ENCODE peak calls at places on chromosomes 16 and 17, in five cellular contexts. T is mesenchymal stem cell, N is IMR-90, D is mesendoderm, C is H9. W is an unnamed sample.
A peak's percentile ranks its signal among the peaks of the same experiment; 100 is the strongest.

GRCh38 chr17:65668211-65668610 is 106.8 kb upstream of the AXIN2 start:
- DNase-seq in D (no peak), T (no peak), C (no peak), N (no peak), W (no peak)

GRCh38 chr17:55845385-55845784 is 94.5 kb downstream of the PCTP start:
- DNase-seq in T (peak; percentile 34), C (peak; percentile 81), N (peak; percentile 20), D (peak; percentile 68), W (peak; percentile 62)

GRCh38 chr17:68771867-68772515 is 170.8 kb upstream of the FAM20A start:
- DNase-seq in D (peak; percentile 76), C (no peak), N (peak; percentile 75), T (peak; percentile 76), W (peak; percentile 24)

GRCh38 chr16:55035037-55035436 is 104.4 kb downstream of the IRX5 start:
- DNase-seq in D (peak; percentile 62), T (no peak), C (peak; percentile 66), N (no peak), W (peak; percentile 41)

GRCh38 chr17:30232015-30232821 is 3.3 kb downstream of the SLC6A4 start:
- DNase-seq in D (no peak), N (no peak), C (no peak), T (no peak), W (no peak)

GRCh38 chr16:48158296-48158695 is 2.5 kb upstream of the ABCC12 start:
- DNase-seq in N (peak; percentile 75), D (peak; percentile 60), T (peak; percentile 65), C (no peak), W (no peak)

GRCh38 chr17:3335876-3336275 is 37.7 kb upstream of the OR3A1 start:
- DNase-seq in C (no peak), N (no peak), D (peak; percentile 3), T (no peak), W (no peak)

GRCh38 chr17:6547336-6547735 is 9.0 kb downstream of the PITPNM3 start:
- DNase-seq in T (no peak), C (no peak), D (no peak), N (no peak), W (no peak)

GRCh38 chr16:4900036-4900435 is 36.9 kb downstream of the PPL start:
- DNase-seq in D (no peak), N (no peak), C (no peak), T (no peak), W (no peak)

GRCh38 chr16:68739964-68740627 is 3.0 kb downstream of the CDH1 start:
- DNase-seq in D (no peak), T (no peak), N (no peak), C (no peak), W (no peak)
- H3K4me2 ChIP-seq in D (no peak overlapping the region), T (peak overlapping the region; percentile 28), N (no peak overlapping the region), C (no peak overlapping the region), W (no peak overlapping the region)

GRCh38 chr17:77924757-77925336 is 33.7 kb upstream of the TNRC6C start:
- DNase-seq in C (peak; percentile 92), D (peak; percentile 69), N (peak; percentile 49), T (no peak), W (no peak)

GRCh38 chr17:77926144-77926543 is 32.4 kb upstream of the TNRC6C start:
- DNase-seq in T (no peak), D (no peak), N (no peak), C (no peak), W (no peak)

GRCh38 chr17:77926967-77927366 is 31.5 kb upstream of the TNRC6C start:
- DNase-seq in D (no peak), T (no peak), N (no peak), C (no peak), W (no peak)

GRCh38 chr17:77923776-77924513 is 34.6 kb upstream of the TNRC6C start:
- DNase-seq in D (no peak), T (no peak), C (peak; percentile 75), N (no peak), W (no peak)

GRCh38 chr17:77923135-77923534 is 35.4 kb upstream of the TNRC6C start:
- DNase-seq in N (no peak), D (no peak), C (no peak), T (no peak), W (no peak)
- H2BK15ac ChIP-seq in N (no peak overlapping the region), D (no peak overlapping the region), C (no peak overlapping the region), T (no peak overlapping the region), W (no peak overlapping the region)

DNA sequence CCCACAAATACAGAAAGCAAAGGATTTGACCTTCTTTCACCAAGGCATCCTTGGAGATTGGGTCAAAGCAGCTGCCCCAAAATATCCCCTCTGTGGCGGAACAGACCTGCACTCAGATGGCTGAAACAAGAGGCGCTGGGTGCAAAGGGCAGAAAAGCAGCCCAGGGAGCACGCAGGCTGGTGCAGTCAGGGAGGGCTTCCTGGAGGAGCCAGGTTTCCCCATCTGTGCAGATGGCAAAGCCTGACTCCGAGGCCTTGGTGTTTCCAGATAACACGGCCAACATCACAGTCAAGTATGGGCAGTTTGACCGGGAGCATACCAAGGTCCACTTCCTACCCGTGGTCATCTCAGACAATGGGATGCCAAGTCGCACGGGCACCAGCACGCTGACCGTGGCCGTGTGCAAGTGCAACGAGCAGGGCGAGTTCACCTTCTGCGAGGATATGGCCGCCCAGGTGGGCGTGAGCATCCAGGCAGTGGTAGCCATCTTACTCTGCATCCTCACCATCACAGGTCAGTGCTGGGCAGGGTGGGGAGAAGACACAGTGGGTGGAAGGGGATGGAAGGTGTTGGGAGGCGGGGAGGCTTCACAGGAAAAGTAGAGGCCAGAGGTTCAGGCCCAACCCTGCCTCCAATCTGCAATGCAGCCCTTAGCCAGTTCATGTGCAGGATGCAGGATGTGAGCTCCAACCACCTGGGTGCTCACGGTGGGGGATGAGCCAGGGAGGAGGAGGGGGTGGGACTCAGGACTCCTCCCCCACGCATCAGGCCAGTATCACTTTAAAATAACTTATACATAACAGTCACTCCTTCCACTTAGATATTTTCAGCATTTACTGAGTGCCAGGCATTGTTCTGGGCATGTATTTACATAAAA is 26.4 kb upstream of the BEAN1 start:
- DNase-seq in T (no peak), N (no peak), D (no peak), C (no peak), W (no peak)
- H3K4me2 ChIP-seq in T (no peak overlapping the region), N (no peak overlapping the region), D (no peak overlapping the region), C (no peak overlapping the region), W (no peak overlapping the region)

DNA sequence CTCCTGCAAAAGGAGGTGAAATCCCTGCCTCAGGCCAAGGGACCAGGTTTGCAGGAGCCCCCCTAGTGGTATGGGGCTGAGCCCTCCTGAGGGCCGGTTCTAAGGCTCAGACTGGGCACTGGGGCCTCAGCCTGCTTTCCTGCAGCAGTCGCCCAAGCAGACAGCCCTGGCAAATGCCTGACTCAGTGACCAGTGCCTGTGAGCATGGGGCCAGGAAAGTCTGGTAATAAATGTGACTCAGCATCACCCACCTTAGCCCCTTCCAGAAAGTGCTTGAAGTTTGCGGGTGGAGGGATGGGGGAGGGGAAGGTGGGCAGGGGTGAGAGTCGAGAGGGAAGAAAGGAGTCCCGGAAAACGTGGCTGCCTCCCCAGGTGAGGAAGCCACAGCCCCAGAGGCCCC is 2.1 kb downstream of the MC1R start:
- DNase-seq in C (peak; percentile 32), D (no peak), N (peak; percentile 47), T (peak; percentile 53), W (no peak)
- H2BK15ac ChIP-seq in C (no peak overlapping the region), D (no peak overlapping the region), N (peak overlapping the region; percentile 75), T (peak overlapping the region; percentile 15), W (peak overlapping the region; percentile 1)

GRCh38 chr17:28267720-28268609 is 51.0 kb upstream of the TMEM97 start:
- DNase-seq in D (no peak), T (no peak), N (no peak), C (peak; percentile 32), W (no peak)
- H3K4me2 ChIP-seq in D (no peak overlapping the region), T (no peak overlapping the region), N (no peak overlapping the region), C (no peak overlapping the region), W (no peak overlapping the region)

GRCh38 chr17:74916851-74917199 is 6.2 kb downstream of the USH1G start:
- DNase-seq in C (peak; percentile 27), D (no peak), N (no peak), T (no peak), W (no peak)
- H2BK15ac ChIP-seq in C (no peak overlapping the region), D (no peak overlapping the region), N (no peak overlapping the region), T (no peak overlapping the region), W (no peak overlapping the region)

W was measured in neuronal stem cell.